ENCODE peak calls at places on chromosome 6, in ten cellular contexts. Z is GM12878, J is NB4, M is SK-N-SH, P is K562, W is HepG2, N is WTC11, Y is HCT116, F is A549, G is H1. R is an unnamed sample.
A peak's percentile ranks its signal among the peaks of the same experiment; 100 is the strongest.

GRCh38 chr6:106512048-106512957 is 117.0 kb downstream of the RTN4IP1 start:
- DNase-seq in M (peak; percentile 61), F (no peak), P (no peak), N (peak; percentile 70), Y (no peak), J (peak; percentile 83), G (no peak), W (peak; percentile 68), Z (no peak), R (peak; percentile 71)

GRCh38 chr6:132713355-132714134 is at the start of gene VNN1:
- DNase-seq in P (no peak), Z (no peak), F (no peak), W (no peak), M (no peak), Y (no peak), J (peak; percentile 25), G (no peak), N (no peak), R (no peak)

GRCh38 chr6:101762851-101763250 is 369.3 kb downstream of the GRIK2 start:
- DNase-seq in N (no peak), Y (no peak), P (no peak), J (no peak), Z (no peak), M (no peak), F (no peak), G (no peak), W (no peak), R (no peak)

GRCh38 chr6:48472535-48472934 is 361.5 kb upstream of the PTCHD4 start:
- DNase-seq in P (no peak), M (no peak), J (no peak), F (no peak), N (no peak), G (no peak), W (no peak), Y (no peak), Z (no peak), R (no peak)

GRCh38 chr6:79777713-79778579 is 146.8 kb downstream of the SH3BGRL2 start:
- DNase-seq in G (peak; percentile 70), N (peak; percentile 92), Z (peak; percentile 40), J (peak; percentile 62), F (peak; percentile 73), P (peak; percentile 92), M (peak; percentile 92), Y (peak; percentile 43), W (peak; percentile 43), R (peak; percentile 72)

GRCh38 chr6:4320860-4321259 is 185.5 kb upstream of the ECI2 start:
- DNase-seq in M (no peak), Y (no peak), J (no peak), G (no peak), W (no peak), F (peak; percentile 57), P (no peak), N (no peak), Z (no peak), R (peak; percentile 90)

GRCh38 chr6:38882157-38882556 is 166.4 kb upstream of the GLP1R start:
- DNase-seq in F (no peak), P (no peak), M (no peak), Z (no peak), Y (no peak), W (no peak), G (no peak), J (no peak), N (no peak), R (no peak)

GRCh38 chr6:2979819-2980464 is 8.6 kb upstream of the SERPINB6 start:
- DNase-seq in W (no peak), M (no peak), J (no peak), N (no peak), G (no peak), P (peak; percentile 59), Z (no peak), F (no peak), Y (no peak), R (no peak)

GRCh38 chr6:89214197-89214596 is 3.0 kb downstream of the GABRR1 start:
- DNase-seq in Z (no peak), J (no peak), W (no peak), F (no peak), N (no peak), G (no peak), M (no peak), Y (no peak), P (no peak), R (no peak)

GRCh38 chr6:66435321-66435720 is 728.3 kb upstream of the EYS start:
- DNase-seq in N (no peak), W (no peak), Z (no peak), J (no peak), F (no peak), Y (no peak), M (no peak), P (no peak), G (no peak), R (no peak)

GRCh38 chr6:2760882-2761842 is 4.0 kb upstream of the WRNIP1 start:
- DNase-seq in Z (no peak), W (no peak), F (no peak), J (peak; percentile 43), Y (no peak), N (no peak), P (peak; percentile 52), M (no peak), G (no peak), R (peak; percentile 26)

GRCh38 chr6:138520463-138520862 is 21.2 kb upstream of the NHSL1 start:
- DNase-seq in P (no peak), W (no peak), G (no peak), F (peak; percentile 13), J (peak; percentile 28), Z (no peak), N (no peak), Y (no peak), M (peak; percentile 4), R (peak; percentile 34)

GRCh38 chr6:157240059-157240959 is 83.0 kb downstream of the TMEM242 start:
- DNase-seq in F (no peak), Y (no peak), J (no peak), P (peak; percentile 91), N (no peak), Z (no peak), G (no peak), W (peak; percentile 37), M (no peak), R (no peak)

GRCh38 chr6:2796884-2797283 is 31.7 kb downstream of the WRNIP1 start:
- DNase-seq in Y (no peak), G (no peak), J (peak; percentile 57), P (no peak), M (no peak), F (no peak), W (no peak), N (no peak), Z (no peak), R (no peak)

GRCh38 chr6:111087871-111088667 is 766 bp downstream of the SLC16A10 start:
- DNase-seq in J (peak; percentile 61), N (peak; percentile 61), F (no peak), Z (no peak), W (peak; percentile 63), P (no peak), G (no peak), M (peak; percentile 53), Y (peak; percentile 10), R (peak; percentile 9)

GRCh38 chr6:107489636-107490567 is at the start of gene SOBP:
- DNase-seq in Z (no peak), W (peak; percentile 44), N (peak; percentile 64), M (peak; percentile 96), F (peak; percentile 36), J (peak; percentile 72), P (peak; percentile 27), G (no peak), Y (no peak), R (peak; percentile 54)

GRCh38 chr6:85323435-85324040 is 126.3 kb upstream of the NT5E start:
- DNase-seq in F (peak; percentile 11), N (peak; percentile 88), J (peak; percentile 82), Y (peak; percentile 76), G (peak; percentile 38), W (peak; percentile 72), M (peak; percentile 59), P (peak; percentile 37), Z (peak; percentile 25), R (peak; percentile 80)

GRCh38 chr6:45074423-45074822 is 253.7 kb upstream of the RUNX2 start:
- DNase-seq in F (no peak), J (peak; percentile 21), W (no peak), G (no peak), N (no peak), P (no peak), Z (no peak), Y (no peak), M (no peak), R (no peak)
- TF ChIP-seq MAX in F (no peak), J (no peak), W (no peak), G (no peak), N (no peak), P (no peak), Z (no peak), Y (no peak), M (no peak), R (no peak)

DNA sequence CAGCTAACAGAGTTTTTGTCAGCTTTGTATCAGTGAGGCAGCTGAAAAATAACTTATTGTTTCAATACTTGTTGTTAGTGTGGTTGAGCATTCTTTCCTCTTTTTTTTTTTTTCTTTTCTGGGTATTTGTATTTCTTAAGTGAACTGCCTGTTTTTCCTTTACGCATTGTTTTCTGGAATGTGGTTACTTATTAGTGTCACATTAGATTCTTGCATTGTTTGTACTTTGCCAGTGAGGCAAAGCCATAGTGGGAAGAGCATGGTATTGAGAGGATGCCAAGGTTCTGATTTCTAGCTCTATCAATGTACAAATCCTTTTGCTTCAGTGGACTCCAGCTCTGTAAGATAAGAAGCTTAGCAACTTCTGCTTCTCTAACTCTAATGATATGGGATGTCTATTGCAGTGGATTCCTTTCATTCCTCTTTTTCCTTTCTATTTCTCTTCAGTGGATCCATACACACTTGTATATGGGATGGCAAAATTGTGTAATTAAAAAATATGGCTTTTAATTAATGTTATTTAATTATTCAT is 3.9 kb downstream of the CDKAL1 start:
- DNase-seq in P (no peak), Y (no peak), G (no peak), N (no peak), M (no peak), Z (no peak), J (no peak), W (no peak), F (no peak), R (no peak)
- TF ChIP-seq MAX in P (no peak), Y (no peak), G (no peak), N (no peak), M (no peak), Z (no peak), J (no peak), W (no peak), F (no peak), R (no peak)

DNA sequence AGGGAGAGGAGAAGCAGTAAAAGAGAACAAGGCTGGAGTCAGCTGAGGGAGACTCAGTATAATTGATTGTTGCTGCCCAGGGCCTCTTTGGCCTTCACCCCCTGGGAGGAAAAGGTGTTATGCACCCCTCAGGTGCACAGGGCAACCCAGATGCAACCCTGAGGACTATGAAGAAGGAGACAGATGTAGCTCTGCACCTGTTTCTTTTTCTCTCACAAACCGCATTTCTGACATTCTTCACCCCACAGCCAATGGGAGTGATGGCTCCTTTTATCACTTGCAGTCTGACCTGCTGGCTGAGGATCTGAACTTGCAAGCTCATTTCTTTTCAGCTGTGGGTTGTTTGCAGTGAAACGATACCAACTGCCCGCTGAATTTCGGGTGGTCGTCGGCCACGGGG is 64.1 kb upstream of the F13A1 start:
- DNase-seq in P (no peak), Y (no peak), N (no peak), J (no peak), G (no peak), Z (no peak), M (no peak), F (no peak), W (no peak), R (no peak)
- TF ChIP-seq MAX in P (no peak), Y (no peak), N (no peak), J (no peak), G (no peak), Z (no peak), M (no peak), F (no peak), W (no peak), R (no peak)

GRCh38 chr6:154232013-154232920 is 124.3 kb downstream of the IPCEF1 start:
- DNase-seq in F (no peak), P (no peak), G (no peak), W (no peak), J (no peak), N (no peak), Y (no peak), Z (no peak), M (no peak), R (no peak)
- TF ChIP-seq MAX in F (no peak), P (no peak), G (no peak), W (no peak), J (no peak), N (no peak), Y (no peak), Z (no peak), M (no peak), R (no peak)